ENCODE peak calls at places on chromosomes 12 and 14, in four cellular contexts. R, Y, S and X are unnamed samples.

GRCh38 chr12:50764861-50765324 is 992 bp downstream of the ATF1 start:
- DNase-seq in R (no peak), Y (no peak), S (no peak), X (peak)

GRCh38 chr12:32302218-32302826 is 97.0 kb upstream of the FGD4 start:
- DNase-seq in R (peak), Y (peak), S (no peak), X (peak)

GRCh38 chr14:29521526-29522137 is 406.0 kb downstream of the PRKD1 start:
- DNase-seq in R (no peak), Y (peak), S (peak), X (no peak)

GRCh38 chr12:40286583-40286982 is 61.8 kb downstream of the LRRK2 start:
- DNase-seq in R (no peak), Y (no peak), S (no peak), X (no peak)

GRCh38 chr12:151579-151978 is 62.4 kb downstream of the SLC6A12 start:
- DNase-seq in R (no peak), Y (no peak), S (no peak), X (no peak)

GRCh38 chr12:82517027-82517426 is 158.7 kb downstream of the METTL25 start:
- DNase-seq in R (no peak), Y (peak), S (peak), X (no peak)

GRCh38 chr12:53495903-53496751 is 3.1 kb downstream of the MAP3K12 start:
- DNase-seq in R (no peak), Y (no peak), S (peak), X (peak)

GRCh38 chr14:68466491-68466977 is 326.3 kb downstream of the ZFP36L1 start:
- DNase-seq in R (no peak), Y (no peak), S (no peak), X (no peak)

GRCh38 chr12:79194595-79194994 is 330.0 kb downstream of the SYT1 start:
- DNase-seq in R (no peak), Y (no peak), S (no peak), X (no peak)

GRCh38 chr14:74618078-74618952 is 6.3 kb upstream of the LTBP2 start:
- DNase-seq in R (peak), Y (no peak), S (peak), X (peak)

GRCh38 chr14:94292526-94292871 is 569 bp downstream of the SERPINA10 start:
- DNase-seq in R (no peak), Y (no peak), S (no peak), X (no peak)

GRCh38 chr12:6827982-6828670 is at the start of gene P3H3:
- DNase-seq in R (no peak), Y (peak), S (peak), X (no peak)

GRCh38 chr12:69720748-69721147 is 17.9 kb upstream of the RAB3IP start:
- DNase-seq in R (no peak), Y (no peak), S (no peak), X (no peak)

GRCh38 chr12:54059668-54060067 is 6.0 kb downstream of the HOXC4 start:
- DNase-seq in R (no peak), Y (no peak), S (no peak), X (no peak)

GRCh38 chr14:96121660-96122395 is 82.7 kb downstream of the C14orf132 start:
- DNase-seq in R (no peak), Y (no peak), S (no peak), X (no peak)

GRCh38 chr12:61758661-61759060 is 501.5 kb upstream of the USP15 start:
- DNase-seq in R (no peak), Y (no peak), S (no peak), X (no peak)

GRCh38 chr14:66085224-66085623 is 400.9 kb upstream of the CCDC196 start:
- DNase-seq in R (no peak), Y (no peak), S (peak), X (no peak)

GRCh38 chr12:131862994-131863710 is 31.3 kb upstream of the ULK1 start:
- DNase-seq in R (no peak), Y (no peak), S (no peak), X (peak)

GRCh38 chr12:16766736-16767135 is 160.8 kb upstream of the LMO3 start:
- DNase-seq in R (no peak), Y (no peak), S (no peak), X (no peak)

GRCh38 chr12:123559468-123559867 is 24.9 kb upstream of the TMED2 start:
- DNase-seq in R (no peak), Y (no peak), S (peak), X (no peak)

GRCh38 chr12:46472893-46473633 is 100.5 kb upstream of the SLC38A2 start:
- DNase-seq in R (no peak), Y (no peak), S (no peak), X (no peak)

GRCh38 chr12:24778486-24779304 is 170.2 kb downstream of the BCAT1 start:
- DNase-seq in R (no peak), Y (peak), S (peak), X (no peak)

GRCh38 chr12:6647083-6647604 is at the start of gene ACRBP:
- DNase-seq in R (no peak), Y (no peak), S (no peak), X (peak)

GRCh38 chr12:75564398-75564797 is 53.0 kb upstream of the KRR1 start:
- DNase-seq in R (no peak), Y (no peak), S (no peak), X (no peak)

GRCh38 chr12:68538722-68539614 is 71.7 kb upstream of the RAP1B start:
- DNase-seq in R (peak), Y (no peak), S (peak), X (peak)

GRCh38 chr12:12715459-12716150 is 1.6 kb upstream of the CDKN1B start:
- DNase-seq in R (no peak), Y (no peak), S (peak), X (no peak)

GRCh38 chr12:50050410-50051280 is 6.8 kb upstream of the ASIC1 start:
- DNase-seq in R (no peak), Y (peak), S (peak), X (no peak)

GRCh38 chr14:61152851-61153364 is 128.2 kb downstream of the TMEM30B start:
- DNase-seq in R (no peak), Y (no peak), S (no peak), X (no peak)

GRCh38 chr12:124497039-124497438 is 70.4 kb downstream of the NCOR2 start:
- DNase-seq in R (no peak), Y (no peak), S (no peak), X (no peak)

GRCh38 chr12:1613860-1614259 is 15.2 kb upstream of the WNT5B start:
- DNase-seq in R (no peak), Y (no peak), S (no peak), X (no peak)

GRCh38 chr14:60981626-60982455 is 796 bp downstream of the SLC38A6 start:
- DNase-seq in R (no peak), Y (peak), S (peak), X (no peak)